ENCODE peak calls at places on chromosomes 7 and 10, in six cellular contexts. A is trophoblast cell, O is neuronal stem cell, S is H9, P is H1, R is IMR-90. C is an unnamed sample.

GRCh38 chr7:17434191-17434590 is 135.7 kb downstream of the AHR start:
- DNase-seq in A (no peak), O (no peak), S (no peak), P (no peak), R (no peak), C (no peak)

GRCh38 chr10:77638766-77639101 is 1.1 kb upstream of the KCNMA1 start:
- DNase-seq in A (no peak), O (no peak), S (no peak), P (no peak), R (no peak), C (no peak)

GRCh38 chr7:110502893-110503465 is 587.9 kb upstream of the LRRN3 start:
- DNase-seq in A (no peak), O (no peak), S (no peak), P (no peak), R (peak; percentile 79), C (peak; percentile 42)

GRCh38 chr7:73622909-73623797 is 1.2 kb downstream of the MLXIPL start:
- DNase-seq in A (no peak), O (no peak), S (peak; percentile 95), P (peak; percentile 75), R (no peak), C (no peak)

GRCh38 chr10:69891057-69891617 is 89.4 kb downstream of the COL13A1 start:
- DNase-seq in A (no peak), O (no peak), S (no peak), P (no peak), R (no peak), C (no peak)

GRCh38 chr7:75987026-75987804 is 7.2 kb downstream of the TMEM120A start:
- DNase-seq in A (no peak), O (no peak), S (no peak), P (no peak), R (no peak), C (no peak)

GRCh38 chr7:37901236-37901827 is 15.3 kb downstream of the SFRP4 start:
- DNase-seq in A (no peak), O (peak; percentile 23), S (no peak), P (no peak), R (peak; percentile 15), C (peak; percentile 35)

GRCh38 chr7:147412782-147413186 is 1177.8 kb upstream of the C7orf33 start:
- DNase-seq in A (peak; percentile 20), O (no peak), S (no peak), P (no peak), R (peak; percentile 91), C (peak; percentile 53)

GRCh38 chr7:8064828-8065227 is 96.2 kb downstream of the GLCCI1 start:
- DNase-seq in A (no peak), O (no peak), S (no peak), P (no peak), R (peak; percentile 9), C (no peak)

GRCh38 chr10:103620891-103621777 is 127.6 kb downstream of the NEURL1 start:
- DNase-seq in A (no peak), O (no peak), S (no peak), P (no peak), R (no peak), C (no peak)

GRCh38 chr10:101762736-101763135 is 13.2 kb downstream of the FGF8 start:
- DNase-seq in A (no peak), O (no peak), S (no peak), P (no peak), R (no peak), C (no peak)

GRCh38 chr7:100212631-100213286 is 7.0 kb upstream of the PVRIG start:
- DNase-seq in A (no peak), O (no peak), S (no peak), P (no peak), R (no peak), C (no peak)
- H4K91ac ChIP-seq in A (no peak overlapping the region), O (no peak overlapping the region), S (no peak overlapping the region), P (no peak overlapping the region), R (no peak overlapping the region), C (no peak overlapping the region)

GRCh38 chr7:131108212-131108980 is 219.3 kb upstream of the MKLN1 start:
- DNase-seq in A (no peak), O (no peak), S (no peak), P (no peak), R (peak; percentile 21), C (peak; percentile 57)
- H3K27me3 ChIP-seq in A (peaks cover 5% of the 10 kb centered on the region), O (peaks cover 31% of the 10 kb centered on the region), S (no peaks in the 10 kb centered on the region), P (peaks cover 7% of the 10 kb centered on the region), R (no peaks in the 10 kb centered on the region), C (no peaks in the 10 kb centered on the region)

GRCh38 chr10:58839771-58840170 is 327.1 kb downstream of the BICC1 start:
- DNase-seq in A (no peak), O (no peak), S (no peak), P (no peak), R (no peak), C (no peak)
- H4K91ac ChIP-seq in A (no peak overlapping the region), O (no peak overlapping the region), S (no peak overlapping the region), P (no peak overlapping the region), R (no peak overlapping the region), C (no peak overlapping the region)

DNA sequence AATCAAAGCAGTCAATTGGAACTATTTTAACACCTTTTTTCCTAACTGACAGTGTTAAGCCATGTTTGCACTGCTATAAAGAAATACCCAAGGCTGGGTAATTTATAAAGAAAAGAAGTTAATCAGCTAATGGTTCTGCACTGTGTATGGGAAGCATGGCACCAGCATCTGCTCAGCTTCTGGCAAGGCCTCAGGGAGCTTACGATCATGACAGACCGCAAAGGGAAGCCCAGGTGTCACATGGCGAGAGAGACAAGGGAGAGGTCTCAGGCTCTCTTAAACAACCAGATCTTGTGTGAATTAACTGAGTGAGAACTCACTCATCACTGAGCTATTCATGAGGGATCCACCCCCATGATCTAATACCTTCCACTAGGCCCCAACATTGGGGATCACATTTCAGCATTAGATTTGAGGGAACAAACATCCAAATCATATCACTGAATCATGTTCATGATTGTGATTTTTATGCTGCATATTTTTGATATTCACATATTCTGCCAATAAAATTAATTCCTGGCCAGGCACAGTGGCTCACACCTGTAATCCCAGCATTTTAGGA is 5.8 kb downstream of the USP54 start:
- DNase-seq in A (no peak), O (no peak), S (no peak), P (no peak), R (peak; percentile 28), C (no peak)
- H3K27me3 ChIP-seq in A (no peaks in the 10 kb centered on the region), O (no peaks in the 10 kb centered on the region), S (no peaks in the 10 kb centered on the region), P (no peaks in the 10 kb centered on the region), R (no peaks in the 10 kb centered on the region), C (no peaks in the 10 kb centered on the region)

C was measured in mesenchymal stem cell.